ENCODE peak calls at places on chromosomes 3 and 15, in seven cellular contexts. V is caudate nucleus, J is Right ventricle myocardium superior, S is coronary artery, K is HepG2, O is amniotic stem cell, N is neuronal stem cell. W is an unnamed sample.

GRCh38 chr3:11583226-11583625 is 60.5 kb downstream of the VGLL4 start:
- DNase-seq in V (no peak), N (no peak), O (no peak), S (no peak), K (no peak), J (no peak), W (no peak)

GRCh38 chr3:120452816-120453215 is 2.0 kb upstream of the FSTL1 start:
- DNase-seq in K (no peak), S (peak), N (no peak), J (no peak), O (no peak), V (no peak), W (no peak)

GRCh38 chr3:174957081-174957480 is 97.9 kb downstream of the NAALADL2 start:
- DNase-seq in J (no peak), N (no peak), K (no peak), S (no peak), V (no peak), O (no peak), W (no peak)

GRCh38 chr15:35624881-35625280 is 78.9 kb upstream of the DPH6 start:
- DNase-seq in O (peak), J (peak), S (peak), V (no peak), K (no peak), N (no peak), W (peak)

GRCh38 chr3:61371123-61371522 is 119.9 kb upstream of the FHIT start:
- DNase-seq in S (no peak), N (peak), J (no peak), V (no peak), K (peak), O (no peak), W (peak)

GRCh38 chr15:48283361-48284157 is 47.7 kb upstream of the DUT start:
- DNase-seq in S (no peak), N (no peak), V (no peak), J (no peak), K (peak), O (no peak), W (no peak)

GRCh38 chr3:30613135-30613825 is 6.9 kb downstream of the TGFBR2 start:
- DNase-seq in S (no peak), J (no peak), N (no peak), K (no peak), O (no peak), V (no peak), W (no peak)

GRCh38 chr3:129597792-129598381 is 8.6 kb downstream of the PLXND1 start:
- DNase-seq in N (no peak), S (no peak), K (no peak), O (no peak), J (no peak), V (no peak), W (no peak)

GRCh38 chr15:94412979-94413741 is 181.8 kb downstream of the MCTP2 start:
- DNase-seq in O (peak), J (no peak), N (peak), S (no peak), V (no peak), K (peak), W (no peak)

GRCh38 chr3:114758828-114759709 is 388.0 kb downstream of the ZBTB20 start:
- DNase-seq in O (no peak), V (no peak), K (peak), N (no peak), J (no peak), S (no peak), W (peak)

GRCh38 chr3:15647629-15648167 is 46.2 kb downstream of the BTD start:
- DNase-seq in J (no peak), N (no peak), V (no peak), S (no peak), K (no peak), O (peak), W (no peak)

GRCh38 chr15:60047701-60048100 is 43.6 kb downstream of the FOXB1 start:
- DNase-seq in O (no peak), S (no peak), V (no peak), N (no peak), K (no peak), J (no peak), W (no peak)

GRCh38 chr3:111252795-111253194 is 181.2 kb downstream of the NECTIN3 start:
- DNase-seq in V (no peak), O (no peak), S (no peak), J (no peak), K (no peak), N (no peak), W (peak)

GRCh38 chr3:186060222-186060621 is 48.7 kb downstream of the ETV5 start:
- DNase-seq in S (no peak), N (no peak), V (no peak), J (no peak), O (no peak), K (no peak), W (no peak)

GRCh38 chr15:61794276-61794675 is 266.0 kb downstream of the VPS13C start:
- DNase-seq in J (no peak), V (no peak), N (no peak), O (no peak), S (no peak), K (no peak), W (no peak)

GRCh38 chr15:41882689-41883483 is 11.0 kb downstream of the SPTBN5 start:
- DNase-seq in J (peak), N (no peak), O (no peak), V (no peak), S (no peak), K (no peak), W (no peak)

GRCh38 chr15:84960391-84961113 is 21.1 kb upstream of the PDE8A start:
- DNase-seq in N (no peak), K (no peak), V (no peak), O (no peak), J (no peak), S (no peak), W (no peak)

W was measured in HuH-7.